ENCODE peak calls at places on chromosome 5, in eight cellular contexts. C, Q, H, S, M, R, D and Y are unnamed samples.

GRCh38 chr5:38509185-38509584 is 47.3 kb downstream of the LIFR start:
- DNase-seq in R (no peak), Q (no peak), C (no peak), H (no peak), D (peak; percentile 76), M (no peak), S (no peak), Y (no peak)

GRCh38 chr5:65213921-65214525 is 267.7 kb downstream of the ADAMTS6 start:
- DNase-seq in C (no peak), D (peak; percentile 46), S (no peak), Q (no peak), R (no peak), H (peak; percentile 9), M (no peak), Y (peak; percentile 11)

GRCh38 chr5:148807845-148808244 is 18.6 kb upstream of the ADRB2 start:
- DNase-seq in Q (no peak), S (no peak), C (no peak), H (peak; percentile 19), M (peak; percentile 64), R (peak; percentile 51), D (no peak), Y (no peak)

GRCh38 chr5:149345147-149345891 is at the start of gene GRPEL2:
- DNase-seq in H (peak; percentile 96), Q (peak; percentile 71), M (peak; percentile 96), R (peak; percentile 97), C (peak; percentile 93), D (peak; percentile 98), S (peak; percentile 92), Y (peak; percentile 95)

GRCh38 chr5:142151436-142152382 is 43.1 kb downstream of the NDFIP1 start:
- DNase-seq in R (no peak), D (peak; percentile 91), Q (no peak), M (no peak), H (peak; percentile 41), C (peak; percentile 64), S (peak; percentile 40), Y (no peak)

GRCh38 chr5:56822961-56823360 is 7.6 kb downstream of the MAP3K1 start:
- DNase-seq in H (no peak), D (peak; percentile 31), C (no peak), Q (no peak), R (no peak), M (no peak), S (no peak), Y (no peak)

GRCh38 chr5:62312036-62312435 is 6.0 kb downstream of the KIF2A start:
- DNase-seq in D (peak; percentile 13), H (no peak), Q (no peak), C (no peak), S (no peak), M (no peak), R (no peak), Y (no peak)

GRCh38 chr5:138111937-138112336 is 27.3 kb downstream of the NME5 start:
- DNase-seq in H (no peak), S (no peak), R (no peak), Q (no peak), M (no peak), C (no peak), D (no peak), Y (no peak)

GRCh38 chr5:138985683-138986082 is 110.5 kb upstream of the LRRTM2 start:
- DNase-seq in D (no peak), C (no peak), R (no peak), Q (no peak), H (no peak), M (no peak), S (no peak), Y (no peak)

GRCh38 chr5:139446956-139447779 is 7.8 kb upstream of the DNAJC18 start:
- DNase-seq in D (no peak), H (no peak), C (no peak), Q (no peak), S (no peak), R (no peak), M (no peak), Y (no peak)

GRCh38 chr5:77639624-77640023 is 1.1 kb upstream of the OTP start:
- DNase-seq in M (no peak), H (no peak), R (no peak), Q (no peak), S (no peak), C (no peak), D (no peak), Y (no peak)

GRCh38 chr5:77641963-77642589 is 3.6 kb upstream of the OTP start:
- DNase-seq in S (no peak), Q (no peak), M (no peak), D (no peak), H (no peak), R (no peak), C (no peak), Y (no peak)

GRCh38 chr5:77641397-77641943 is 3.0 kb upstream of the OTP start:
- DNase-seq in S (no peak), R (no peak), Q (no peak), H (no peak), M (no peak), C (no peak), D (no peak), Y (no peak)

GRCh38 chr5:77638763-77639451 is 394 bp upstream of the OTP start:
- DNase-seq in D (no peak), S (no peak), M (no peak), C (no peak), Q (no peak), H (no peak), R (no peak), Y (no peak)

GRCh38 chr5:77640577-77641396 is 2.3 kb upstream of the OTP start:
- DNase-seq in D (no peak), H (no peak), S (no peak), R (no peak), M (no peak), Q (no peak), C (no peak), Y (no peak)
- H3K27me3 ChIP-seq in D (peaks cover 87% of the 10 kb centered on the region), H (peaks cover 100% of the 10 kb centered on the region), S (peaks cover 13% of the 10 kb centered on the region), R (peaks cover 98% of the 10 kb centered on the region), M (peaks cover 98% of the 10 kb centered on the region), Q (peaks cover 91% of the 10 kb centered on the region), C (peaks cover 92% of the 10 kb centered on the region), Y (peaks cover 52% of the 10 kb centered on the region)

DNA sequence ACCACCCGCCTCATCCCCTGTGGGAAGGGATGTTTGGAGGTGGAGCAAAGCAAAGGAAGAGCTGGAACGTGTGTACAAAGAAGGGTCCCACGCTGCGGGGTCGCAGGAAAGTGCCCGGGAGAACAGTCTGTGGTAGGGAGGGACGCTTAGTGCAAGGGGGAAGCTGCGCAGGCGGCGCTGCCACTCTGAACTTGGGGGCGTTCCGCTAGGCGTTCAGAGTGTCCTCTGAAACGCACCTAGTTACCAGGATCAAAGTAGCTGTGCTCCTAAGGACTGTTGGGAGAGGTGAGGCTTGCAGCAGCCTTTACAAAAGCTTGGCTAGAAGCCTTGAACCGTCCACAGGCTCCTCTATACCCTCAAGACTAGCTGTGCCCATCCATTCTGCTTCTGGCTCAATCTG is 29.3 kb upstream of the PDE8B start:
- DNase-seq in H (no peak), C (no peak), S (no peak), M (no peak), Q (no peak), D (no peak), R (no peak), Y (no peak)
- H3K4me3 ChIP-seq in H (no peak overlapping the region), C (no peak overlapping the region), S (no peak overlapping the region), M (no peak overlapping the region), Q (no peak overlapping the region), D (no peak overlapping the region), R (no peak overlapping the region), Y (no peak overlapping the region)

GRCh38 chr5:583645-584044 is 28.5 kb upstream of the CEP72 start:
- DNase-seq in Q (no peak), S (no peak), C (no peak), R (no peak), H (no peak), M (no peak), D (no peak), Y (no peak)
- H3K27me3 ChIP-seq in Q (no peaks in the 10 kb centered on the region), S (no peaks in the 10 kb centered on the region), C (no peaks in the 10 kb centered on the region), R (peaks cover 39% of the 10 kb centered on the region), H (peaks cover 24% of the 10 kb centered on the region), M (no peaks in the 10 kb centered on the region), D (peaks cover 4% of the 10 kb centered on the region), Y (no peaks in the 10 kb centered on the region)

GRCh38 chr5:136128416-136128935 is 4.2 kb upstream of the SMAD5 start:
- DNase-seq in R (no peak), S (no peak), C (no peak), D (no peak), M (no peak), H (no peak), Q (no peak), Y (no peak)

GRCh38 chr5:136129445-136129844 is 3.2 kb upstream of the SMAD5 start:
- DNase-seq in R (no peak), M (no peak), D (no peak), C (no peak), H (no peak), Q (no peak), S (no peak), Y (no peak)

GRCh38 chr5:136123236-136123768 is 9.3 kb upstream of the SMAD5 start:
- DNase-seq in C (no peak), R (no peak), Q (no peak), H (peak; percentile 33), S (no peak), D (no peak), M (no peak), Y (no peak)

GRCh38 chr5:136130581-136130980 is 2.1 kb upstream of the SMAD5 start:
- DNase-seq in D (no peak), H (no peak), M (no peak), R (no peak), C (no peak), Q (no peak), S (no peak), Y (no peak)

DNA sequence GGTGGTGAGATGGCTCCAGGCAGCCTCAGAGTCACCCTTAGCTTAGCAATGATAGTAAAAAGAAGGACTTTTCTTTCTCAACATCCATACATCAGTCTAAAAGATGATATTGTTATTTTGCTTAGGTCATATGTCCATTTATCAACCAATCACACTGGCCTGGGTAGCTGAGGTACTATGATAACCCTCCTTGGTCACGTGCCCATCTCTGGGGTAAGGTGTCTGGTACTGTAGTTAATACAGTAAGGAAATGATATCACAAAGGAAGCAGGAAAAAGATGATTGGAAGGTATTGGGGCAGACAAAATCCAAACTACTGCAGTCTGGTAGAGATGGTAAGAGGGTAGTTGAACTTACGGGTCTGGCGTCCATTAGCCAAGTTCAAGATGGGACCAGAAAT is 5.1 kb upstream of the SMAD5 start:
- DNase-seq in D (no peak), M (no peak), C (no peak), R (no peak), H (no peak), Q (no peak), S (no peak), Y (no peak)
- H3K4me3 ChIP-seq in D (no peak overlapping the region), M (no peak overlapping the region), C (no peak overlapping the region), R (no peak overlapping the region), H (no peak overlapping the region), Q (no peak overlapping the region), S (no peak overlapping the region), Y (no peak overlapping the region)